ENCODE peak calls at places on chromosomes 6 and 20, in seven cellular contexts. One of them, this sample, is unnamed.
A peak's percentile ranks its signal among the peaks of the same experiment; 100 is the strongest.

GRCh38 chr6:37507690-37508421 is 8.2 kb upstream of the CCDC167 start:
- DNase-seq in ELF-1: no peak
- DNase-seq in heart left ventricle: no peak
- DNase-seq in amniotic stem cell: no peak
- DNase-seq in erythroblast: no peak
- DNase-seq in activated CD4-positive, alpha-beta T cell treated with anti-CD3 and anti-CD28 coated beads, Interleukin-2, amount 10 ng/mL, durations not matched to agents 7 days and 5 days: peak; percentile 51
- DNase-seq in right cardiac atrium: no peak
- DNase-seq in this sample: no peak

GRCh38 chr6:38489951-38490350 is 149.8 kb downstream of the BTBD9 start:
- DNase-seq in activated CD4-positive, alpha-beta T cell treated with anti-CD3 and anti-CD28 coated beads, Interleukin-2, amount 10 ng/mL, durations not matched to agents 7 days and 5 days: no peak
- DNase-seq in heart left ventricle: no peak
- DNase-seq in right cardiac atrium: no peak
- DNase-seq in erythroblast: no peak
- DNase-seq in ELF-1: no peak
- DNase-seq in amniotic stem cell: no peak
- DNase-seq in this sample: no peak

GRCh38 chr6:76416821-76417605 is 344.6 kb upstream of the IMPG1 start:
- DNase-seq in activated CD4-positive, alpha-beta T cell treated with anti-CD3 and anti-CD28 coated beads, Interleukin-2, amount 10 ng/mL, durations not matched to agents 7 days and 5 days: no peak
- DNase-seq in ELF-1: no peak
- DNase-seq in right cardiac atrium: no peak
- DNase-seq in heart left ventricle: no peak
- DNase-seq in erythroblast: no peak
- DNase-seq in amniotic stem cell: no peak
- DNase-seq in this sample: no peak

GRCh38 chr6:9507136-9507895 is 907.6 kb downstream of the TFAP2A start:
- DNase-seq in ELF-1: no peak
- DNase-seq in erythroblast: no peak
- DNase-seq in amniotic stem cell: no peak
- DNase-seq in activated CD4-positive, alpha-beta T cell treated with anti-CD3 and anti-CD28 coated beads, Interleukin-2, amount 10 ng/mL, durations not matched to agents 7 days and 5 days: no peak
- DNase-seq in right cardiac atrium: no peak
- DNase-seq in heart left ventricle: no peak
- DNase-seq in this sample: no peak

GRCh38 chr20:23135449-23136447 is 49.6 kb upstream of the CD93 start:
- DNase-seq in right cardiac atrium: no peak
- DNase-seq in erythroblast: no peak
- DNase-seq in heart left ventricle: no peak
- DNase-seq in activated CD4-positive, alpha-beta T cell treated with anti-CD3 and anti-CD28 coated beads, Interleukin-2, amount 10 ng/mL, durations not matched to agents 7 days and 5 days: no peak
- DNase-seq in amniotic stem cell: no peak
- DNase-seq in ELF-1: no peak
- DNase-seq in this sample: no peak

GRCh38 chr20:32224463-32224862 is 16.8 kb downstream of the POFUT1 start:
- DNase-seq in ELF-1: no peak
- DNase-seq in heart left ventricle: no peak
- DNase-seq in right cardiac atrium: no peak
- DNase-seq in activated CD4-positive, alpha-beta T cell treated with anti-CD3 and anti-CD28 coated beads, Interleukin-2, amount 10 ng/mL, durations not matched to agents 7 days and 5 days: no peak
- DNase-seq in amniotic stem cell: no peak
- DNase-seq in erythroblast: no peak
- DNase-seq in this sample: no peak

GRCh38 chr20:36969478-36970186 is 18.1 kb upstream of the SAMHD1 start:
- DNase-seq in amniotic stem cell: no peak
- DNase-seq in ELF-1: no peak
- DNase-seq in erythroblast: no peak
- DNase-seq in heart left ventricle: no peak
- DNase-seq in activated CD4-positive, alpha-beta T cell treated with anti-CD3 and anti-CD28 coated beads, Interleukin-2, amount 10 ng/mL, durations not matched to agents 7 days and 5 days: peak; percentile 58
- DNase-seq in right cardiac atrium: no peak
- DNase-seq in this sample: no peak

GRCh38 chr6:30720738-30721197 is 616 bp downstream of the TUBB start:
- DNase-seq in amniotic stem cell: no peak
- DNase-seq in heart left ventricle: peak; percentile 83
- DNase-seq in ELF-1: peak; percentile 76
- DNase-seq in erythroblast: peak; percentile 83
- DNase-seq in activated CD4-positive, alpha-beta T cell treated with anti-CD3 and anti-CD28 coated beads, Interleukin-2, amount 10 ng/mL, durations not matched to agents 7 days and 5 days: peak; percentile 68
- DNase-seq in right cardiac atrium: peak; percentile 83
- DNase-seq in this sample: peak; percentile 81

GRCh38 chr20:846894-847278 is 13.4 kb downstream of the FAM110A start:
- DNase-seq in right cardiac atrium: no peak
- DNase-seq in amniotic stem cell: no peak
- DNase-seq in heart left ventricle: no peak
- DNase-seq in erythroblast: peak; percentile 42
- DNase-seq in activated CD4-positive, alpha-beta T cell treated with anti-CD3 and anti-CD28 coated beads, Interleukin-2, amount 10 ng/mL, durations not matched to agents 7 days and 5 days: peak; percentile 69
- DNase-seq in ELF-1: no peak
- DNase-seq in this sample: no peak